ENCODE peak calls at places on chromosomes 2 and 18, in ten cellular contexts. Z is astrocyte of the spinal cord, R is tibial nerve, C is stomach, X is HFF-Myc, V is adrenal gland, I is transverse colon, E is AG10803, H is adipocyte, N is AG09309. U is an unnamed sample.

GRCh38 chr2:109102588-109103233 is 26.3 kb upstream of the SH3RF3 start:
- DNase-seq in Z (no peak), H (no peak), X (no peak), E (no peak), C (no peak), I (no peak), V (no peak), R (no peak), N (no peak), U (no peak)

GRCh38 chr2:105865222-105865913 is 120.7 kb downstream of the NCK2 start:
- DNase-seq in H (no peak), E (peak), N (no peak), I (no peak), C (no peak), X (no peak), V (no peak), Z (peak), R (no peak), U (no peak)

GRCh38 chr18:51611326-51611725 is 413.8 kb upstream of the MEX3C start:
- DNase-seq in E (no peak), H (no peak), R (no peak), V (no peak), I (no peak), N (no peak), Z (no peak), X (no peak), C (no peak), U (no peak)

GRCh38 chr2:44635725-44636124 is 274.0 kb downstream of the CAMKMT start:
- DNase-seq in H (no peak), R (no peak), C (no peak), I (no peak), X (no peak), Z (no peak), V (no peak), N (no peak), E (no peak), U (no peak)

GRCh38 chr2:71897145-71897495 is 250.5 kb downstream of the CYP26B1 start:
- DNase-seq in H (no peak), R (no peak), C (no peak), Z (no peak), X (no peak), I (no peak), V (no peak), E (no peak), N (no peak), U (no peak)

GRCh38 chr2:215454519-215454918 is 18.7 kb upstream of the FN1 start:
- DNase-seq in H (peak), Z (peak), N (no peak), X (no peak), I (no peak), R (peak), V (peak), E (no peak), C (no peak), U (no peak)

GRCh38 chr18:58269931-58270330 is 225.9 kb downstream of the NEDD4L start:
- DNase-seq in R (no peak), E (no peak), X (no peak), V (no peak), I (no peak), N (no peak), H (no peak), Z (no peak), C (peak), U (no peak)

GRCh38 chr2:30708491-30709290 is 98.6 kb downstream of the CAPN13 start:
- DNase-seq in V (no peak), C (no peak), X (no peak), E (peak), N (no peak), R (no peak), H (peak), I (no peak), Z (no peak), U (no peak)

GRCh38 chr18:25826377-25826776 is 264.0 kb downstream of the SS18 start:
- DNase-seq in Z (no peak), E (no peak), H (no peak), V (no peak), N (no peak), I (no peak), X (no peak), C (no peak), R (no peak), U (no peak)

GRCh38 chr2:234823877-234824376 is 127.9 kb upstream of the SH3BP4 start:
- DNase-seq in E (peak), I (no peak), X (peak), H (peak), N (peak), V (peak), C (no peak), R (peak), Z (peak), U (no peak)

GRCh38 chr18:46402945-46403344 is 254.1 kb downstream of the LOXHD1 start:
- DNase-seq in X (no peak), I (no peak), V (no peak), C (no peak), E (no peak), H (no peak), Z (no peak), R (no peak), N (no peak), U (no peak)

GRCh38 chr2:74373189-74373588 is 6.9 kb downstream of the DCTN1 start:
- DNase-seq in Z (no peak), R (peak), X (no peak), H (no peak), I (peak), V (peak), C (peak), E (peak), N (no peak), U (no peak)

GRCh38 chr2:48248251-48248933 is 281.6 kb upstream of the STON1 start:
- DNase-seq in H (peak), Z (peak), C (no peak), I (no peak), X (peak), V (no peak), N (peak), R (no peak), E (peak), U (no peak)

GRCh38 chr2:220182790-220183189 is 555.4 kb downstream of the SLC4A3 start:
- DNase-seq in N (no peak), R (no peak), I (no peak), C (no peak), E (no peak), Z (no peak), X (no peak), H (no peak), V (no peak), U (no peak)

GRCh38 chr18:49855711-49856110 is 42.4 kb upstream of the ACAA2 start:
- DNase-seq in N (no peak), Z (no peak), E (no peak), I (no peak), V (no peak), R (no peak), X (no peak), H (no peak), C (no peak), U (no peak)

GRCh38 chr2:207854484-207855386 is 85.0 kb upstream of the FZD5 start:
- DNase-seq in I (no peak), X (peak), N (no peak), R (no peak), E (peak), C (no peak), Z (peak), V (no peak), H (peak), U (no peak)

GRCh38 chr2:101823347-101823791 is 125.9 kb downstream of the MAP4K4 start:
- DNase-seq in E (peak), C (peak), V (peak), H (peak), X (no peak), Z (peak), N (no peak), I (peak), R (peak), U (peak)

GRCh38 chr18:55529581-55529980 is 58.4 kb downstream of the TCF4 start:
- DNase-seq in V (no peak), R (no peak), E (no peak), N (no peak), H (no peak), X (no peak), Z (no peak), I (no peak), C (no peak), U (no peak)

GRCh38 chr2:96756788-96757476 is 3.8 kb upstream of the CNNM4 start:
- DNase-seq in C (no peak), H (no peak), R (no peak), N (no peak), E (no peak), X (no peak), Z (no peak), I (no peak), V (no peak), U (no peak)

GRCh38 chr2:163877316-163877715 is 141.5 kb upstream of the FIGN start:
- DNase-seq in E (peak), V (no peak), R (no peak), N (peak), H (peak), X (no peak), C (no peak), Z (peak), I (no peak), U (no peak)

GRCh38 chr2:237280235-237280634 is 133.7 kb downstream of the COL6A3 start:
- DNase-seq in E (peak), C (no peak), Z (peak), I (no peak), X (peak), R (no peak), V (no peak), N (peak), H (peak), U (no peak)

DNA sequence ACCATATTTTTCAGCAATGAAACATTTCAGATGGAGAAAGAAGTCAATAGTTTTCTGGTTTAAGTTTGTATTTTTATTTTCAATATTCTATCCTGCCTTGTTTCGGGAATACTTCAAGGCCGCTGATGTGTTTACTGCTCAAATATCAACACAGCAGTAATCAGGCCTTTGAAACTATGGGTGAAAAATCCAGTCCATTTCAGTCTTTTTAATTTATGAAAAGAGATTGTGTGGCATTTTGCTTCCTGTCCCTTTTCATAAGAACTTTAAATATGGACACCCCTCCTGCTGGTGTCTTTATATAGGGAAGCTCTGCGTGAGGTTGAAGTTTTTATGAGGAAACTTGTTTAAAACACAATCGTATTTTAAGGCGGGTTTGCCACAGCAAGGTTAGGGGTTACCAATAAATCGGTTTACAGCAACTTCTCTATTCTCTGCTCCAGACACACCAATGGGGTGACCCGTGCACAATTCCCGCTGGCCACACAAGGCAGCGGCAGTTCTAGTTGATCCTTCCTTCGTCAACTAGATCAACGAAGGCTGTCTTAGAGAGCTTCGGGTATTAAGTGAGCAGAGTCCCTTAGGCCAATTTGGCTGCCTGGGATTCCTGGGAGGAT is 1.2 kb upstream of the TANC1 start:
- DNase-seq in V (no peak), X (no peak), E (no peak), H (no peak), N (no peak), Z (peak), I (peak), C (no peak), R (no peak), U (no peak)
- H3K4me3 ChIP-seq in V (no peak), X (peak), E (peak), H (peak), N (peak), Z (peak), I (no peak), C (peak), R (peak), U (no peak)

GRCh38 chr2:221434155-221434554 is 137.9 kb downstream of the EPHA4 start:
- DNase-seq in H (no peak), X (no peak), V (no peak), N (no peak), C (no peak), E (no peak), I (no peak), Z (peak), R (no peak), U (no peak)

GRCh38 chr2:221431477-221431876 is 140.6 kb downstream of the EPHA4 start:
- DNase-seq in N (no peak), C (no peak), X (no peak), H (no peak), Z (no peak), V (no peak), E (no peak), R (no peak), I (peak), U (no peak)

GRCh38 chr2:221429741-221430491 is 142.2 kb downstream of the EPHA4 start:
- DNase-seq in V (peak), C (peak), N (no peak), H (no peak), R (no peak), I (peak), E (peak), Z (peak), X (no peak), U (no peak)

DNA sequence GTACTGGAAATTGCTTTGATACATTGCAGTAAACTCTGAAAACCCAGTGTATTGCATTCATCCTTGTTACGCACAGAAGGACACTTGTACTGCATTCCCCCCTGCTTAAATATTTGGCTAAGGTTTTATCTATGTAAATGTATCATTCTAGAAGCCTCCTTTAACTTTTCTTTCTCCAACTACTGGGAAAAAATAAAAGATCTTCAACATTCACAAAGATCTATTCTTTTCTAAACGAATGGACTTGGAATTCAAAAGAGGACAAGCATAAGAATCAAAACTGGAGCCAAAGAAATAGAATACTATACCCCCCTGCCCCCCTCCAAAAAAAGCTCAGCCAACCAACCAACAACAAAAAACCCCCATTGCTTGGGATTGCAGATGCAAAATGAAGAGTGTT is 136.9 kb downstream of the EPHA4 start:
- DNase-seq in Z (no peak), R (no peak), N (no peak), C (no peak), I (no peak), H (no peak), X (no peak), V (no peak), E (no peak), U (no peak)
- H3K4me3 ChIP-seq in Z (no peak), R (no peak), N (no peak), C (no peak), I (no peak), H (no peak), X (no peak), V (no peak), E (no peak), U (no peak)

GRCh38 chr18:6294119-6294784 is 120.5 kb downstream of the L3MBTL4 start:
- DNase-seq in E (no peak), I (no peak), Z (peak), X (no peak), C (no peak), H (no peak), R (no peak), N (no peak), V (peak), U (no peak)
- H3K4me3 ChIP-seq in E (no peak), I (no peak), Z (no peak), X (no peak), C (no peak), H (no peak), R (no peak), N (no peak), V (no peak), U (no peak)

GRCh38 chr18:22946217-22946616 is 13.1 kb downstream of the RBBP8 start:
- DNase-seq in X (no peak), C (no peak), N (no peak), E (no peak), V (no peak), H (peak), I (no peak), R (no peak), Z (no peak), U (no peak)
- H3K4me3 ChIP-seq in X (no peak), C (no peak), N (no peak), E (no peak), V (no peak), H (no peak), I (no peak), R (no peak), Z (no peak), U (no peak)

DNA sequence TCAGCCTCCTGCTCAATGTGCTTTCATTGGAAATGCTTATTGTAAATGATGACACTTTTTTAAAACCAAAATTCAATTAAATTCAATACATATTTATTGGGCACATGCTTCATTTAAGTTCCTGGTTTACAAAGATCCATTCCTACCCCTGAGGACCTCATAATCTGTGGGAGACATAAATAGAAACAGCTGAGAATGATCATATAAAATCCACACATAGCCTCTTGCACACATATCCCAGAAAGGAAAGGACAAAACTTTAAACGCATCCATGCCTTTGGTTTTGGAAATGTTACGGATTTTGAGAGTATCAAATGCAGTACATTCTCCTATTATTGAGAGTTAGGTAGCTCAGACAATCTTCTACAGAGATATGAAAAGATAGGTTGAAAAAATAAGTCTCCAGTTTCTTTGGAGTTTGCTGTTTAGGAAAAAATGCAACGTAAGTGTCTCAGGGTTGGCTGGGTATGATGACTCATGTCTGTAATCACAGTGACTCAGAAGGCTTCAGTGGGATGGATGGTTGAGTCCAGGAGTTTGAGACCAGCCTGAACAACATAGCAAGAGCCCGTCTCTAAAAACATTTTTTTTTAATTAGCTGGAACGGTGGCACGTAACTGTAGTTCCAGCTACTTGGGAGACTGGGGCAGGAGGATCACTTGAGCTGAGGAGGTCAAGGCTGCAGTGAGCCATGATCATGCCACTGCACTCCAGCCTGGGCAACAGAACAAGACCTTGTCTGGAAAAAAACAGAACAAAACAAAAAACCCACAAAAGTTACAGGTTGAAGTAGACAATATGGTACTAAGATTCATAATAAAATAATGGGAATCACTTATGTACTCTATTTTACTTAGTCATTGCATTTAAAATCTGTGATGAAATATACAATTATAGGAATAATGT is 3.9 kb upstream of the PRELID3A start:
- DNase-seq in I (no peak), N (peak), V (peak), E (peak), C (no peak), Z (peak), X (peak), R (no peak), H (peak), U (no peak)
- H3K4me3 ChIP-seq in I (no peak), N (no peak), V (no peak), E (no peak), C (no peak), Z (no peak), X (no peak), R (no peak), H (peak), U (no peak)

GRCh38 chr2:239368321-239368720 is 32.5 kb downstream of the HDAC4 start:
- DNase-seq in R (no peak), V (no peak), I (no peak), E (no peak), X (no peak), Z (no peak), N (no peak), C (no peak), H (no peak), U (no peak)
- H3K4me3 ChIP-seq in R (no peak), V (no peak), I (no peak), E (no peak), X (no peak), Z (no peak), N (no peak), C (no peak), H (no peak), U (no peak)

GRCh38 chr2:128492966-128493811 is 174.5 kb upstream of the HS6ST1 start:
- DNase-seq in E (no peak), I (no peak), V (no peak), C (peak), X (no peak), N (no peak), Z (no peak), R (no peak), H (no peak), U (no peak)
- H3K4me3 ChIP-seq in E (no peak), I (no peak), V (no peak), C (no peak), X (no peak), N (no peak), Z (no peak), R (no peak), H (no peak), U (no peak)

DNA sequence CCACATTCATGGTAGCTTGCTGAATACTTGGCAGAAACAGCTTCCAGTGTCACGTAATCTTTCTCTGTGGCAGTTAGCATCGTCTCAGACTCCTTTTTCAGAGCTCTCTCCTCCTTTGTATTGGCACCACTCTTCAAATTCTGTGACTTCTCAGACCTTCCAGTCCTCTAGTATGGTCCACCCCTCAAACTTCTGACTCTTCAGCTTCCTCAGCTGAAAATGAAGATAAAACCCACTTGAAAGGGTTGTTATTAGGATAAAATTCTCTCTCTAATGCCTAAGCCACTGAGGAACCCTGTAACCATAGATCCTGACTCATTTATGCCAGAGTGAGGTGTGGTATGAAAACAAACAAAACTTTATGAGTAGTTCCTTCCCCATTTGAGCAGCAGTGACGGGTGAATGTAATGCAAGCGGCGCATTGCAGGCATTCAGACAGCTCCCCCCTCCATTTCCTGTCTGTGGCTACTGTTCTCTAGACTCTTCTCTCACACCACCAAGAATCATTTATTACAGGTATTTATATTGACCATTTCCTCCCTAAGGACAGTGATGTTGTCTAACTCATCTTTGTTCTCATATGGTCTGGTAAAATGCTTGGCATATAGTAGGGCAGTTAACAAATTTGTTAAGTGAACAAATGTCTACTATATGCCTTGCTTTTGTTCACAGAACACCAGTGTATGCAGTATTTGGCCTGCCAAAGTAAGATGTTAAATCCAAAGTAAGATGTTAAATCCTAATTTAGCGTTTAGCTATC is 35.3 kb downstream of the GALNT1 start:
- DNase-seq in I (peak), N (peak), H (peak), E (peak), R (peak), C (peak), X (peak), V (peak), Z (peak), U (peak)
- H3K4me3 ChIP-seq in I (no peak), N (peak), H (no peak), E (no peak), R (no peak), C (no peak), X (no peak), V (no peak), Z (peak), U (peak)

GRCh38 chr2:219003267-219003634 is 10.0 kb upstream of the CRYBA2 start:
- DNase-seq in Z (no peak), I (no peak), E (no peak), N (no peak), C (no peak), X (no peak), V (no peak), H (no peak), R (no peak), U (no peak)

GRCh38 chr2:219003979-219004378 is 10.8 kb upstream of the CRYBA2 start:
- DNase-seq in C (no peak), V (no peak), E (no peak), I (no peak), H (no peak), Z (no peak), N (no peak), X (no peak), R (no peak), U (no peak)

GRCh38 chr2:219001577-219002394 is 8.6 kb upstream of the CRYBA2 start:
- DNase-seq in C (peak), Z (no peak), H (no peak), R (no peak), V (peak), N (no peak), I (peak), E (no peak), X (no peak), U (no peak)

GRCh38 chr2:219001100-219001576 is 7.9 kb upstream of the CRYBA2 start:
- DNase-seq in N (no peak), V (no peak), Z (no peak), R (no peak), C (no peak), X (no peak), H (no peak), I (no peak), E (no peak), U (no peak)

GRCh38 chr2:219002395-219003266 is 9.4 kb upstream of the CRYBA2 start:
- DNase-seq in R (no peak), N (no peak), C (peak), Z (no peak), V (peak), X (no peak), E (no peak), I (peak), H (no peak), U (no peak)
- H3K4me3 ChIP-seq in R (no peak), N (no peak), C (peak), Z (no peak), V (no peak), X (no peak), E (no peak), I (peak), H (no peak), U (no peak)

U was measured in GM12864.